ENCODE peak calls at places on chromosomes 1 and 21, in seven cellular contexts. R is fibroblast of pulmonary artery, N is body of pancreas, A is fibroblast of mammary gland, B is left ventricle myocardium inferior, T is psoas muscle, D is A549. Q is an unnamed sample.

GRCh38 chr1:57363165-57363564 is 60.7 kb downstream of the DAB1 start:
- DNase-seq in D (no peak), R (no peak), A (no peak), B (no peak), T (no peak), N (no peak), Q (no peak)

GRCh38 chr1:165241952-165242351 is 114.6 kb downstream of the LMX1A start:
- DNase-seq in N (no peak), A (no peak), B (no peak), R (no peak), D (no peak), T (no peak), Q (no peak)

GRCh38 chr1:32907435-32907834 is 6.2 kb upstream of the TMEM54 start:
- DNase-seq in B (no peak), N (no peak), A (peak; percentile 22), T (no peak), D (no peak), R (peak; percentile 74), Q (no peak)

GRCh38 chr1:43651922-43652321 is 2.0 kb downstream of the KDM4A start:
- DNase-seq in N (no peak), B (no peak), D (no peak), T (no peak), R (no peak), A (no peak), Q (no peak)

GRCh38 chr21:43268086-43268803 is 99.4 kb downstream of the CRYAA start:
- DNase-seq in B (peak; percentile 5), T (peak; percentile 35), R (no peak), N (no peak), A (no peak), D (no peak), Q (no peak)

GRCh38 chr1:155989242-155989991 is 11.1 kb upstream of the ARHGEF2 start:
- DNase-seq in T (peak; percentile 86), B (peak; percentile 70), A (peak; percentile 68), N (peak; percentile 72), R (peak; percentile 78), D (no peak), Q (no peak)

GRCh38 chr1:28170036-28170596 is 6.4 kb downstream of the PTAFR start:
- DNase-seq in R (peak; percentile 25), B (no peak), T (no peak), D (no peak), A (no peak), N (no peak), Q (no peak)

GRCh38 chr1:180935326-180936109 is 22.8 kb downstream of the KIAA1614 start:
- DNase-seq in A (no peak), D (no peak), R (no peak), T (no peak), B (no peak), N (peak; percentile 23), Q (no peak)

GRCh38 chr1:186442651-186443114 is 18.2 kb downstream of the PDC start:
- DNase-seq in D (no peak), B (no peak), T (no peak), A (peak; percentile 6), N (no peak), R (peak; percentile 83), Q (no peak)

GRCh38 chr1:17170571-17170970 is 34.4 kb upstream of the PADI1 start:
- DNase-seq in T (no peak), A (peak; percentile 41), R (peak; percentile 22), N (no peak), B (no peak), D (no peak), Q (no peak)

GRCh38 chr1:167223144-167224103 is 2.7 kb downstream of the POU2F1 start:
- DNase-seq in B (no peak), T (no peak), R (no peak), N (no peak), A (peak; percentile 78), D (no peak), Q (no peak)

GRCh38 chr1:199205740-199206139 is 566.9 kb downstream of the PTPRC start:
- DNase-seq in N (no peak), B (no peak), D (no peak), A (no peak), R (peak; percentile 7), T (no peak), Q (no peak)

GRCh38 chr1:113768916-113769598 is 9.8 kb upstream of the PHTF1 start:
- DNase-seq in T (no peak), B (no peak), N (no peak), A (no peak), D (no peak), R (no peak), Q (no peak)

GRCh38 chr1:226443033-226443432 is 35.1 kb upstream of the PARP1 start:
- DNase-seq in A (peak; percentile 10), B (no peak), R (peak; percentile 17), D (no peak), T (no peak), N (no peak), Q (no peak)

GRCh38 chr1:178060789-178061556 is 32.9 kb upstream of the RASAL2 start:
- DNase-seq in N (peak; percentile 66), D (no peak), A (peak; percentile 97), R (peak; percentile 97), B (no peak), T (no peak), Q (no peak)

GRCh38 chr1:168342572-168343280 is 62.0 kb downstream of the TBX19 start:
- DNase-seq in D (peak; percentile 43), T (peak; percentile 90), A (peak; percentile 93), N (peak; percentile 86), R (peak; percentile 94), B (peak; percentile 87), Q (peak; percentile 54)

GRCh38 chr1:78570539-78570938 is 49.7 kb upstream of the IFI44L start:
- DNase-seq in A (peak; percentile 8), D (no peak), N (no peak), T (no peak), B (no peak), R (no peak), Q (no peak)

GRCh38 chr1:115320368-115320767 is 17.7 kb downstream of the NGF start:
- DNase-seq in D (peak; percentile 15), A (peak; percentile 56), B (no peak), R (no peak), N (no peak), T (no peak), Q (no peak)

GRCh38 chr1:109307363-109308021 is 681 bp upstream of the MYBPHL start:
- DNase-seq in D (no peak), N (peak; percentile 20), T (peak; percentile 76), A (no peak), R (no peak), B (peak; percentile 60), Q (no peak)

DNA sequence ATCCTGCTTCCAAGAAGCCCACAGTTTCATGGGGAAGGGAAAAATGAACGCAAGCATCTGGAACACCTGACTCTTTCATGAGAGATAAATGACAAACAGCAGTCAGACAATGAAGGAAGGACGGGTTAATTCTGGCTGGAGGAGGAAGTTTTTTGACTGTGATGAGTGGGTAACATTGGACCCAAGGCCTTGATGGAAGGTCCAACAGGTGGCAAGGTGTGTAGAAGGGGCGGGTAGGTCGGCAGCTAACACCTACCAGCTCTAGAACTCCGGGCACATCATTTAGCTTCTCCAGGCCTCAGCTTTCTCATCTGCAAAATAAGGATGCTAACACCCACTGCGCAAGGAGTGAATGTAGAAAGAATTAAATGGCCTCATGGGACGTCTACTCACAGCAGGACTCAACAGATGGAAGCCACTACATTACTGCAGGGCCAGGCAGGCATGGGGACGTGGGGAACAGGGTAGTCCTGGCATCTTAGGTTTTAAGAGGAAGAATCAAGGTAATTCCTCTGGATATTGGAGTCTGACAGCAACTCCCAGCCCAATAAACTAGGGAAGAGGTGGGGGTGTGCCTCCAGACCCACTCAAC is 12.9 kb downstream of the GLIS1 start:
- DNase-seq in D (no peak), B (no peak), T (no peak), N (no peak), R (no peak), A (no peak), Q (no peak)
- TF ChIP-seq CTCF in D (no peak), B (no peak), T (no peak), N (no peak), R (no peak), A (no peak), Q (no peak)

GRCh38 chr21:16530656-16531055 is 800.9 kb downstream of the USP25 start:
- DNase-seq in D (no peak), R (peak; percentile 66), N (no peak), A (no peak), B (no peak), T (no peak), Q (no peak)
- H3K4me3 ChIP-seq in D (no peak overlapping the region), R (no peak overlapping the region), N (no peak overlapping the region), A (no peak overlapping the region), B (no peak overlapping the region), T (no peak overlapping the region), Q (no peak overlapping the region)

GRCh38 chr1:8903410-8903809 is 24.9 kb upstream of the ENO1 start:
- DNase-seq in N (no peak), R (peak; percentile 31), A (peak; percentile 50), D (no peak), T (no peak), B (no peak), Q (no peak)
- TF ChIP-seq CTCF in N (no peak), R (no peak), A (no peak), D (peak; percentile 45), T (no peak), B (no peak), Q (no peak)

GRCh38 chr1:111738133-111738435 is 1.1 kb downstream of the INKA2 start:
- DNase-seq in R (no peak), B (no peak), T (no peak), N (no peak), A (no peak), D (no peak), Q (no peak)

GRCh38 chr1:111738436-111739221 is 566 bp downstream of the INKA2 start:
- DNase-seq in A (peak; percentile 51), B (peak; percentile 82), T (peak; percentile 83), R (peak; percentile 71), D (peak; percentile 22), N (peak; percentile 70), Q (no peak)

GRCh38 chr1:111735858-111736544 is 3.2 kb downstream of the INKA2 start:
- DNase-seq in N (no peak), R (no peak), B (no peak), D (no peak), A (no peak), T (no peak), Q (no peak)

GRCh38 chr1:111736548-111737215 is 2.5 kb downstream of the INKA2 start:
- DNase-seq in N (no peak), R (peak; percentile 54), T (peak; percentile 74), D (no peak), A (peak; percentile 52), B (peak; percentile 85), Q (no peak)

DNA sequence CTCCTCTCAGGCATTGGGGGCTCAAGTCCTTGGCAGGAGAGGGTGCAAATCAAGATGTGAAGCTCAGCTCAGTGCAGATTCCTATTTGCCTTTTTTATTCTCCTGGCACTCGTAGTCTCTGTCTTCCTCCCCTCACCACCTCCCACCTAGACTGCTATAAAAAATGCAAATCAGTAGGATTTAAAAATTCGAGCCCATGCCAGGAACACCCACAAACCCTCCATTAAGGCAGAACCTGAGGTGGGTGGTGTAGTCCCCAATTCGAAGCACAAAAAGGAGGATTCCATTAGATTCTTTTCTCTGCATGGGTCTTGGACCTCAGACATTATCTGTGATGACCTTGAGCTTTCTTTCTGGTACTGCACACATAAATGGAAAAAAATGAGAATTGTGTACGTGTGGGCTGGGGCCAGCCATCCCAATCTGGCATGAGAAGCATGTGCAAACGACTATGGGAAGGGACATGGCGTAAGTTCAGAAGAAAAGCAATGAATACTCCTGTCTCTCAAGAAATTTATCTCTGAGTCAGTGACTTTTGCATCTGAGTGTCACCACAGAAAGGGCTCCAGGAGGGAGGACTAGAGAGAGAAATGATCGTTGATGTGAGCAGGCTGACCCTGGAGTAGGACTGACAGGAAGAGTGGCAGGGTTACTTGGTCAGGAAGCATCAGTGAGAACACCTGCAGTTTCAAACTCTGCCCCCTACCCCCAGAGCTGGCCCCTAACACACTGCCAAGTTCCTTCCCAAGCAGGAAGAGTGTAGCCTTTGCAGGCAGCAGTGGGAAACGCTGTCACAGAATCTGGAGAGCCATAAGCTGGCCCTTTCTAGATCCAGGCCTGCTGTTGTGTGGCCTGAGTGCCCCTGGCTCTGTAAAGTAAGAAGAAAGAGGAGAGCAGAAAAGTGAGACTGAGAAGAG is 1.7 kb downstream of the INKA2 start:
- DNase-seq in D (no peak), N (no peak), R (peak; percentile 29), T (no peak), A (no peak), B (no peak), Q (no peak)
- H3K4me3 ChIP-seq in D (no peak overlapping the region), N (no peak overlapping the region), R (peak overlapping the region; percentile 67), T (peak overlapping the region; percentile 92), A (peak overlapping the region; percentile 61), B (peak overlapping the region; percentile 83), Q (peak overlapping the region; percentile 54)

Q was measured in kidney epithelial cell.